ENCODE peak calls at places on chromosome 13, in six cellular contexts. One of them, this sample, is unnamed.

GRCh38 chr13:75369986-75370385 is 112.0 kb downstream of the TBC1D4 start:
- DNase-seq in BJ: no peak
- DNase-seq in CD8-positive, alpha-beta T cell: no peak
- DNase-seq in mucosa of descending colon: no peak
- DNase-seq in lower leg skin: no peak
- DNase-seq in cardiac muscle cell: no peak
- DNase-seq in this sample: no peak

GRCh38 chr13:38135590-38135989 is 214.1 kb upstream of the UFM1 start:
- DNase-seq in lower leg skin: no peak
- DNase-seq in cardiac muscle cell: no peak
- DNase-seq in mucosa of descending colon: no peak
- DNase-seq in CD8-positive, alpha-beta T cell: no peak
- DNase-seq in BJ: no peak
- DNase-seq in this sample: no peak

GRCh38 chr13:51728275-51728673 is 75.7 kb downstream of the DHRS12 start:
- DNase-seq in mucosa of descending colon: no peak
- DNase-seq in BJ: no peak
- DNase-seq in lower leg skin: no peak
- DNase-seq in cardiac muscle cell: no peak
- DNase-seq in CD8-positive, alpha-beta T cell: no peak
- DNase-seq in this sample: no peak

GRCh38 chr13:30681489-30682242 is 53.7 kb upstream of the ALOX5AP start:
- DNase-seq in BJ: peak
- DNase-seq in lower leg skin: no peak
- DNase-seq in mucosa of descending colon: no peak
- DNase-seq in CD8-positive, alpha-beta T cell: no peak
- DNase-seq in cardiac muscle cell: peak
- DNase-seq in this sample: no peak

GRCh38 chr13:51999525-51999924 is 11.7 kb downstream of the ATP7B start:
- DNase-seq in mucosa of descending colon: no peak
- DNase-seq in lower leg skin: no peak
- DNase-seq in BJ: no peak
- DNase-seq in CD8-positive, alpha-beta T cell: no peak
- DNase-seq in cardiac muscle cell: peak
- DNase-seq in this sample: no peak

GRCh38 chr13:24270639-24271131 is 38.7 kb upstream of the C1QTNF9 start:
- DNase-seq in mucosa of descending colon: peak
- DNase-seq in BJ: no peak
- DNase-seq in cardiac muscle cell: peak
- DNase-seq in lower leg skin: no peak
- DNase-seq in CD8-positive, alpha-beta T cell: peak
- DNase-seq in this sample: no peak

GRCh38 chr13:101916108-101916757 is 463.8 kb downstream of the ITGBL1 start:
- DNase-seq in lower leg skin: no peak
- DNase-seq in CD8-positive, alpha-beta T cell: no peak
- DNase-seq in BJ: no peak
- DNase-seq in cardiac muscle cell: peak
- DNase-seq in mucosa of descending colon: peak
- DNase-seq in this sample: no peak

GRCh38 chr13:83752141-83752540 is 130.1 kb downstream of the SLITRK1 start:
- DNase-seq in lower leg skin: no peak
- DNase-seq in mucosa of descending colon: no peak
- DNase-seq in BJ: no peak
- DNase-seq in cardiac muscle cell: peak
- DNase-seq in CD8-positive, alpha-beta T cell: no peak
- DNase-seq in this sample: no peak

GRCh38 chr13:49225358-49226042 is 5.4 kb downstream of the MLNR start:
- DNase-seq in CD8-positive, alpha-beta T cell: no peak
- DNase-seq in mucosa of descending colon: no peak
- DNase-seq in BJ: no peak
- DNase-seq in lower leg skin: no peak
- DNase-seq in cardiac muscle cell: peak
- DNase-seq in this sample: no peak

GRCh38 chr13:42486711-42487198 is 87.2 kb upstream of the TNFSF11 start:
- DNase-seq in CD8-positive, alpha-beta T cell: no peak
- DNase-seq in lower leg skin: no peak
- DNase-seq in BJ: peak
- DNase-seq in mucosa of descending colon: no peak
- DNase-seq in cardiac muscle cell: peak
- DNase-seq in this sample: no peak

GRCh38 chr13:35826626-35827254 is 304.4 kb downstream of the DCLK1 start:
- DNase-seq in CD8-positive, alpha-beta T cell: no peak
- DNase-seq in cardiac muscle cell: no peak
- DNase-seq in lower leg skin: no peak
- DNase-seq in BJ: no peak
- DNase-seq in mucosa of descending colon: no peak
- DNase-seq in this sample: no peak

GRCh38 chr13:35824825-35825224 is 306.4 kb downstream of the DCLK1 start:
- DNase-seq in CD8-positive, alpha-beta T cell: no peak
- DNase-seq in mucosa of descending colon: no peak
- DNase-seq in cardiac muscle cell: no peak
- DNase-seq in BJ: no peak
- DNase-seq in lower leg skin: no peak
- DNase-seq in this sample: no peak

GRCh38 chr13:35818577-35819165 is 312.5 kb downstream of the DCLK1 start:
- DNase-seq in lower leg skin: no peak
- DNase-seq in mucosa of descending colon: no peak
- DNase-seq in BJ: no peak
- DNase-seq in CD8-positive, alpha-beta T cell: no peak
- DNase-seq in cardiac muscle cell: peak
- DNase-seq in this sample: no peak

GRCh38 chr13:35822666-35823065 is 308.5 kb downstream of the DCLK1 start:
- DNase-seq in mucosa of descending colon: no peak
- DNase-seq in lower leg skin: no peak
- DNase-seq in CD8-positive, alpha-beta T cell: no peak
- DNase-seq in cardiac muscle cell: no peak
- DNase-seq in BJ: no peak
- DNase-seq in this sample: no peak

GRCh38 chr13:35824395-35824794 is 306.8 kb downstream of the DCLK1 start:
- DNase-seq in lower leg skin: no peak
- DNase-seq in cardiac muscle cell: no peak
- DNase-seq in BJ: no peak
- DNase-seq in CD8-positive, alpha-beta T cell: no peak
- DNase-seq in mucosa of descending colon: no peak
- DNase-seq in this sample: no peak
- TF ChIP-seq CTCF in lower leg skin: no peak
- TF ChIP-seq CTCF in cardiac muscle cell: no peak
- TF ChIP-seq CTCF in BJ: no peak
- TF ChIP-seq CTCF in CD8-positive, alpha-beta T cell: no peak
- TF ChIP-seq CTCF in mucosa of descending colon: no peak
- TF ChIP-seq CTCF in this sample: no peak

GRCh38 chr13:28313579-28313978 is 175.2 kb downstream of the PAN3 start:
- DNase-seq in cardiac muscle cell: peak
- DNase-seq in CD8-positive, alpha-beta T cell: no peak
- DNase-seq in BJ: no peak
- DNase-seq in mucosa of descending colon: no peak
- DNase-seq in lower leg skin: no peak
- DNase-seq in this sample: no peak
- TF ChIP-seq CTCF in cardiac muscle cell: peak
- TF ChIP-seq CTCF in CD8-positive, alpha-beta T cell: no peak
- TF ChIP-seq CTCF in BJ: peak
- TF ChIP-seq CTCF in mucosa of descending colon: no peak
- TF ChIP-seq CTCF in lower leg skin: no peak
- TF ChIP-seq CTCF in this sample: peak

GRCh38 chr13:80030491-80030890 is 310.4 kb downstream of the SPRY2 start:
- DNase-seq in mucosa of descending colon: peak
- DNase-seq in BJ: no peak
- DNase-seq in CD8-positive, alpha-beta T cell: no peak
- DNase-seq in cardiac muscle cell: peak
- DNase-seq in lower leg skin: no peak
- DNase-seq in this sample: no peak
- TF ChIP-seq CTCF in mucosa of descending colon: no peak
- TF ChIP-seq CTCF in BJ: no peak
- TF ChIP-seq CTCF in CD8-positive, alpha-beta T cell: no peak
- TF ChIP-seq CTCF in cardiac muscle cell: peak
- TF ChIP-seq CTCF in lower leg skin: no peak
- TF ChIP-seq CTCF in this sample: no peak

DNA sequence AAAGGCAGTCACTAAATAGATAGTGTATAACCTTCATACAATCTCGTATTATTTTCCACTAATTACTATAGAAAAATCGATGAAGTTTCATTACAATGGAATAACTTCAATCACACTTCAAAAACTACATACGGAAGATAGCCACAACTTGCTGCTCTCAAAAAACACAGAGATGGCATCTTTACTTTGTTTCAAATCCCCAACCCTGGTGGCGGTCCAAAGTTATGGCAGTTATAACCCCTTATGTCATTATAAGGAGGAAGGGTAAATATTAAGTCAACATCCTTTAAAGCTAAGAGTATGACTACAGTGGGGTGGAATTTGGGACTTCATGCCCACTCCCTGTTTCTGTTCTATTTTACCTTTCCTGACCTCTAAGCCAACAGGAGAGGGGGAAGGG is 146.5 kb downstream of the LACC1 start:
- DNase-seq in lower leg skin: no peak
- DNase-seq in CD8-positive, alpha-beta T cell: no peak
- DNase-seq in BJ: no peak
- DNase-seq in mucosa of descending colon: no peak
- DNase-seq in cardiac muscle cell: no peak
- DNase-seq in this sample: no peak
- TF ChIP-seq CTCF in lower leg skin: no peak
- TF ChIP-seq CTCF in CD8-positive, alpha-beta T cell: no peak
- TF ChIP-seq CTCF in BJ: no peak
- TF ChIP-seq CTCF in mucosa of descending colon: no peak
- TF ChIP-seq CTCF in cardiac muscle cell: no peak
- TF ChIP-seq CTCF in this sample: peak

DNA sequence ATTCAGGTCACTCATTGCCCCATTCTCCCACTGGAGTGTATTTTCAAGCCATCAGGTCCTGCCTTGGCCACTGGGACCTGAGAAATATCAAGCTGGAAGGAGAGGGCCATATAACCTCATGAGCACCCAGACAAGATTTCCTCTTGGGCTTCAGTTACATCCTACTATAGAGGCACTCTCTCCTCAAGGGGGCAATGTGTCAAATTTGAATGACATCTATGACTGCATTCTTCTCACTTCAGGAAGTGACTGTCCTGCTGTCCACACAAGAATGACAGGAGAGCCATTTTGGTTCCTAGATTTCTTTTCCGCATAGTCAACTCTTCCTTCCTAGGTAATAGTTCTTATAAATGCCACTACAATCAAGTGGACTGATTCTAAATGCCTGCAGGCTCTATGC is 416.2 kb downstream of the DIAPH3 start:
- DNase-seq in lower leg skin: no peak
- DNase-seq in cardiac muscle cell: no peak
- DNase-seq in CD8-positive, alpha-beta T cell: no peak
- DNase-seq in BJ: no peak
- DNase-seq in mucosa of descending colon: no peak
- DNase-seq in this sample: no peak
- TF ChIP-seq CTCF in lower leg skin: no peak
- TF ChIP-seq CTCF in cardiac muscle cell: no peak
- TF ChIP-seq CTCF in CD8-positive, alpha-beta T cell: no peak
- TF ChIP-seq CTCF in BJ: no peak
- TF ChIP-seq CTCF in mucosa of descending colon: no peak
- TF ChIP-seq CTCF in this sample: no peak

GRCh38 chr13:46948338-46948737 is 51.5 kb upstream of the HTR2A start:
- DNase-seq in lower leg skin: no peak
- DNase-seq in cardiac muscle cell: no peak
- DNase-seq in BJ: no peak
- DNase-seq in CD8-positive, alpha-beta T cell: no peak
- DNase-seq in mucosa of descending colon: no peak
- DNase-seq in this sample: no peak
- TF ChIP-seq CTCF in lower leg skin: no peak
- TF ChIP-seq CTCF in cardiac muscle cell: no peak
- TF ChIP-seq CTCF in BJ: no peak
- TF ChIP-seq CTCF in CD8-positive, alpha-beta T cell: no peak
- TF ChIP-seq CTCF in mucosa of descending colon: no peak
- TF ChIP-seq CTCF in this sample: no peak